ENCODE peak calls at places on chromosomes 11 and 22, in nine cellular contexts. B, A, K, H, G, U, I, J and Y are unnamed samples.

GRCh38 chr11:62500066-62501035 is 46.3 kb downstream of the AHNAK start:
- DNase-seq in B (no peak), A (peak; percentile 71), K (peak; percentile 90), H (no peak), G (no peak), U (no peak), I (peak; percentile 98), J (no peak), Y (no peak)

GRCh38 chr11:58286249-58286648 is 18.2 kb upstream of the OR10W1 start:
- DNase-seq in B (peak; percentile 47), A (peak; percentile 68), K (peak; percentile 11), H (peak; percentile 5), G (peak; percentile 46), U (peak; percentile 38), I (no peak), J (peak; percentile 32), Y (no peak)

GRCh38 chr11:26842458-26842841 is 120.6 kb upstream of the SLC5A12 start:
- DNase-seq in B (peak; percentile 83), A (no peak), K (no peak), H (peak; percentile 58), G (no peak), U (no peak), I (no peak), J (no peak), Y (no peak)

GRCh38 chr11:131278472-131278871 is 91.9 kb upstream of the NTM start:
- DNase-seq in B (no peak), A (no peak), K (no peak), H (no peak), G (no peak), U (no peak), I (no peak), J (no peak), Y (no peak)

GRCh38 chr22:49966716-49967332 is 6.3 kb downstream of the PIM3 start:
- DNase-seq in B (no peak), A (no peak), K (no peak), H (peak; percentile 56), G (no peak), U (no peak), I (no peak), J (no peak), Y (no peak)

GRCh38 chr11:7612661-7613393 is 60.5 kb downstream of the CYB5R2 start:
- DNase-seq in B (no peak), A (no peak), K (no peak), H (no peak), G (peak; percentile 58), U (peak; percentile 6), I (no peak), J (no peak), Y (no peak)

GRCh38 chr11:129657866-129658557 is 157.6 kb upstream of the TMEM45B start:
- DNase-seq in B (no peak), A (no peak), K (no peak), H (no peak), G (no peak), U (no peak), I (no peak), J (no peak), Y (no peak)

GRCh38 chr11:24437123-24437522 is 59.7 kb upstream of the LUZP2 start:
- DNase-seq in B (no peak), A (peak; percentile 24), K (no peak), H (no peak), G (no peak), U (no peak), I (no peak), J (no peak), Y (no peak)

GRCh38 chr22:48943567-48944432 is 883.9 kb downstream of the BRD1 start:
- DNase-seq in B (no peak), A (no peak), K (no peak), H (no peak), G (no peak), U (no peak), I (peak; percentile 74), J (no peak), Y (no peak)

GRCh38 chr11:107583629-107584195 is 7.2 kb upstream of the ELMOD1 start:
- DNase-seq in B (peak; percentile 37), A (no peak), K (no peak), H (peak; percentile 48), G (peak; percentile 68), U (no peak), I (no peak), J (peak; percentile 68), Y (no peak)

GRCh38 chr11:2213890-2214526 is 42.4 kb upstream of the TH start:
- DNase-seq in B (no peak), A (no peak), K (no peak), H (no peak), G (no peak), U (no peak), I (no peak), J (no peak), Y (no peak)

DNA sequence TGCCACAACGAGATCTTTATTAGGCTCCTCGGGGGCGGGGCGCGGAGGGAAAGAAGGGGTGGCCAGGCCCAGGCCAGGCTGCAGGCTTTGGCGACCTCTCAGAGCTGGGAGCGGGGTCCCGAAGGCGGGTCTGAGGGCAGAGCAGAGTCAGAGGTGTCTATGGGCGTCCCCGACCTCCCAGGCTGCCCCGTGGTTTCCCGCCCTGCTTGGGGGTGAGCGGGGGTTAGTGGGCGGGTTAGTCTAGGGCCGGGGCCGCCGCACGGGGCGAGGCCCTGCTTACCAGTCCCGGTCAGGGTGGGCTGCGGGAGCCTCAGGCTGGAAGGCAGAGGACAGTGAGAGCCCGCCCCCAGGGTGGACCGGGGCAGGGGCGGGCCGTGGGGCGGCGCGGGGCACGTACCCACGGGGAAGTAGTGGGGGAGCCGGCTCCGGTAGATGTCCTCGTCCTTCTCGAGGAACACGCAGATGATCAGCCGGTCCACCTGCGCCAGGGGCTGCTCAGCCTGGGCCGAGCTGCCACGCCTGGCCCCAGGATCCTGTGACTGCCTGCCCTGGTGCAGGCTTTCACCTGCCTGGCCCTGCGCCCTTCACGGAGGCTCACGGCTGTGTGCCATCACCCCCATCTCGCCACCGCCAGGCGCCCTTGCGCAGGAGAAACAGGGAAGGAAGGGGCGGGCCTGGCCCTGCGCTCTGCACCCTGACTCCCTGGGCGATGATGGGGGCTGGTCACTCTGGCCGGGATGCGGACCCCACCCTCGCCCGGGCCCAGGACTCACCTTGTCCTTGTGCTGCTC is 12.5 kb downstream of the OTUB1 start:
- DNase-seq in B (no peak), A (peak; percentile 82), K (peak; percentile 81), H (no peak), G (no peak), U (no peak), I (no peak), J (no peak), Y (no peak)
- TF ChIP-seq CTCF in B (no peak), A (no peak), K (no peak), H (no peak), G (no peak), U (no peak), I (no peak), J (no peak), Y (no peak)

GRCh38 chr11:10886652-10887250 is 28.9 kb upstream of the ZBED5 start:
- DNase-seq in B (no peak), A (no peak), K (no peak), H (no peak), G (no peak), U (no peak), I (no peak), J (no peak), Y (no peak)
- TF ChIP-seq CTCF in B (no peak), A (no peak), K (no peak), H (no peak), G (no peak), U (no peak), I (no peak), J (no peak), Y (no peak)

GRCh38 chr11:46706886-46707285 is 6.1 kb downstream of the ZNF408 start:
- DNase-seq in B (no peak), A (no peak), K (no peak), H (no peak), G (no peak), U (no peak), I (no peak), J (no peak), Y (no peak)

GRCh38 chr11:46712874-46713576 is 6.0 kb upstream of the F2 start:
- DNase-seq in B (no peak), A (no peak), K (no peak), H (no peak), G (no peak), U (no peak), I (no peak), J (no peak), Y (no peak)

GRCh38 chr11:46710821-46711269 is 8.2 kb upstream of the F2 start:
- DNase-seq in B (peak; percentile 98), A (no peak), K (no peak), H (peak; percentile 87), G (no peak), U (no peak), I (no peak), J (peak; percentile 86), Y (peak; percentile 74)

GRCh38 chr11:46711288-46711687 is 7.7 kb upstream of the F2 start:
- DNase-seq in B (peak; percentile 56), A (no peak), K (no peak), H (no peak), G (no peak), U (no peak), I (no peak), J (no peak), Y (no peak)
- TF ChIP-seq CTCF in B (no peak), A (no peak), K (no peak), H (no peak), G (no peak), U (no peak), I (no peak), J (no peak), Y (no peak)

DNA sequence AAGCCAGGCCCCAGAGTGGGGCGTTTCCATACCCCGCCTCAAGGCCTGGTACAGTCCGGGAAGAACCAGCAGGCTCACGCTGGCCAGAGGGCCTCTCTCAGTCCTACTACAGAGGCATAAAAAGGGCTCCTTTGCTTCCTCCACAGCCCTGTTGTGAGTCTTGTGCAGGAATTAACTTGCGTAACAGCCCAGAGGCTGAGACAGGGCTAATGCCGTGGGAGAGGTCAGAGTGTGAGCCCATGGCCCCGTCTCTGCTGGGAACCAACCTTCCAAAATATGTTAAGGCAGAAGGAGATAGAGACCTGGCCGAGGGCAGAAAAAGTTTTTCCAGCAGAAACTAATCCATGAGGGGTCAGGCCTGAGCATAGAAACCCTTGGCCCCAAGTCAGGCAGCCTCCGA is 19.9 kb upstream of the TMEM184B start:
- DNase-seq in B (peak; percentile 61), A (no peak), K (no peak), H (no peak), G (no peak), U (no peak), I (no peak), J (no peak), Y (no peak)
- TF ChIP-seq CTCF in B (no peak), A (no peak), K (no peak), H (no peak), G (no peak), U (no peak), I (no peak), J (no peak), Y (no peak)